ENCODE peak calls at places on chromosomes 11 and 22, in ten cellular contexts. One of them, this sample, is unnamed.

GRCh38 chr11:36622431-36623136 is 24.5 kb upstream of the RAG2 start:
- DNase-seq in T-cell: no peak
- DNase-seq in osteocyte: no peak
- DNase-seq in ACHN: peak
- DNase-seq in amniotic stem cell: no peak
- DNase-seq in astrocyte of the cerebellum: peak
- DNase-seq in Caco-2: no peak
- DNase-seq in left lobe of liver: no peak
- DNase-seq in endothelial cell: no peak
- DNase-seq in AML-193: peak
- DNase-seq in this sample: peak

GRCh38 chr11:105100206-105100605 is 39.4 kb downstream of the CARD18 start:
- DNase-seq in endothelial cell: no peak
- DNase-seq in ACHN: no peak
- DNase-seq in Caco-2: no peak
- DNase-seq in T-cell: no peak
- DNase-seq in osteocyte: no peak
- DNase-seq in astrocyte of the cerebellum: no peak
- DNase-seq in left lobe of liver: no peak
- DNase-seq in amniotic stem cell: no peak
- DNase-seq in AML-193: no peak
- DNase-seq in this sample: no peak

GRCh38 chr22:46087816-46088277 is 62.5 kb upstream of the PPARA start:
- DNase-seq in Caco-2: peak
- DNase-seq in amniotic stem cell: peak
- DNase-seq in AML-193: no peak
- DNase-seq in left lobe of liver: peak
- DNase-seq in astrocyte of the cerebellum: peak
- DNase-seq in ACHN: no peak
- DNase-seq in osteocyte: no peak
- DNase-seq in endothelial cell: no peak
- DNase-seq in T-cell: no peak
- DNase-seq in this sample: no peak

GRCh38 chr11:128669491-128669890 is 24.4 kb upstream of the FLI1 start:
- DNase-seq in osteocyte: no peak
- DNase-seq in T-cell: no peak
- DNase-seq in ACHN: no peak
- DNase-seq in astrocyte of the cerebellum: no peak
- DNase-seq in endothelial cell: no peak
- DNase-seq in Caco-2: no peak
- DNase-seq in left lobe of liver: no peak
- DNase-seq in amniotic stem cell: no peak
- DNase-seq in AML-193: no peak
- DNase-seq in this sample: no peak

GRCh38 chr11:102177974-102178631 is 67.9 kb downstream of the YAP1 start:
- DNase-seq in ACHN: peak
- DNase-seq in amniotic stem cell: peak
- DNase-seq in osteocyte: no peak
- DNase-seq in T-cell: no peak
- DNase-seq in Caco-2: no peak
- DNase-seq in left lobe of liver: no peak
- DNase-seq in endothelial cell: no peak
- DNase-seq in AML-193: peak
- DNase-seq in astrocyte of the cerebellum: peak
- DNase-seq in this sample: peak

GRCh38 chr11:122267602-122268001 is 151.6 kb upstream of the BLID start:
- DNase-seq in osteocyte: no peak
- DNase-seq in amniotic stem cell: peak
- DNase-seq in Caco-2: no peak
- DNase-seq in astrocyte of the cerebellum: peak
- DNase-seq in T-cell: no peak
- DNase-seq in ACHN: no peak
- DNase-seq in AML-193: peak
- DNase-seq in endothelial cell: no peak
- DNase-seq in left lobe of liver: no peak
- DNase-seq in this sample: no peak

GRCh38 chr22:43884600-43885318 is 7.1 kb downstream of the PNPLA5 start:
- DNase-seq in astrocyte of the cerebellum: no peak
- DNase-seq in Caco-2: peak
- DNase-seq in osteocyte: no peak
- DNase-seq in left lobe of liver: peak
- DNase-seq in ACHN: peak
- DNase-seq in endothelial cell: peak
- DNase-seq in amniotic stem cell: peak
- DNase-seq in AML-193: peak
- DNase-seq in T-cell: peak
- DNase-seq in this sample: peak

GRCh38 chr22:20781272-20781990 is 7.5 kb downstream of the SERPIND1 start:
- DNase-seq in T-cell: no peak
- DNase-seq in Caco-2: no peak
- DNase-seq in astrocyte of the cerebellum: no peak
- DNase-seq in AML-193: no peak
- DNase-seq in amniotic stem cell: no peak
- DNase-seq in osteocyte: no peak
- DNase-seq in ACHN: no peak
- DNase-seq in endothelial cell: no peak
- DNase-seq in left lobe of liver: no peak
- DNase-seq in this sample: no peak

GRCh38 chr22:27226666-27227065 is 569.3 kb downstream of the MIAT start:
- DNase-seq in left lobe of liver: no peak
- DNase-seq in osteocyte: no peak
- DNase-seq in endothelial cell: no peak
- DNase-seq in amniotic stem cell: no peak
- DNase-seq in AML-193: no peak
- DNase-seq in T-cell: no peak
- DNase-seq in astrocyte of the cerebellum: no peak
- DNase-seq in ACHN: no peak
- DNase-seq in Caco-2: no peak
- DNase-seq in this sample: no peak

GRCh38 chr11:44404736-44405395 is 94.9 kb upstream of the ALX4 start:
- DNase-seq in AML-193: no peak
- DNase-seq in Caco-2: no peak
- DNase-seq in astrocyte of the cerebellum: no peak
- DNase-seq in ACHN: peak
- DNase-seq in osteocyte: no peak
- DNase-seq in left lobe of liver: no peak
- DNase-seq in amniotic stem cell: no peak
- DNase-seq in endothelial cell: no peak
- DNase-seq in T-cell: no peak
- DNase-seq in this sample: no peak

GRCh38 chr11:115606223-115607220 is 102.3 kb upstream of the CADM1 start:
- DNase-seq in endothelial cell: no peak
- DNase-seq in T-cell: no peak
- DNase-seq in left lobe of liver: peak
- DNase-seq in ACHN: peak
- DNase-seq in AML-193: no peak
- DNase-seq in amniotic stem cell: no peak
- DNase-seq in osteocyte: no peak
- DNase-seq in Caco-2: no peak
- DNase-seq in astrocyte of the cerebellum: peak
- DNase-seq in this sample: no peak

GRCh38 chr22:17369553-17370035 is 334 bp downstream of the CECR2 start:
- DNase-seq in ACHN: peak
- DNase-seq in endothelial cell: peak
- DNase-seq in AML-193: no peak
- DNase-seq in astrocyte of the cerebellum: no peak
- DNase-seq in T-cell: no peak
- DNase-seq in osteocyte: no peak
- DNase-seq in left lobe of liver: peak
- DNase-seq in Caco-2: peak
- DNase-seq in amniotic stem cell: no peak
- DNase-seq in this sample: peak

GRCh38 chr22:21755855-21756284 is 20.3 kb upstream of the YPEL1 start:
- DNase-seq in ACHN: no peak
- DNase-seq in T-cell: no peak
- DNase-seq in Caco-2: no peak
- DNase-seq in AML-193: no peak
- DNase-seq in endothelial cell: no peak
- DNase-seq in astrocyte of the cerebellum: no peak
- DNase-seq in amniotic stem cell: peak
- DNase-seq in osteocyte: no peak
- DNase-seq in left lobe of liver: no peak
- DNase-seq in this sample: no peak

GRCh38 chr11:3022300-3022967 is 30.3 kb upstream of the NAP1L4 start:
- DNase-seq in left lobe of liver: no peak
- DNase-seq in AML-193: peak
- DNase-seq in amniotic stem cell: no peak
- DNase-seq in osteocyte: no peak
- DNase-seq in T-cell: no peak
- DNase-seq in ACHN: no peak
- DNase-seq in Caco-2: no peak
- DNase-seq in astrocyte of the cerebellum: peak
- DNase-seq in endothelial cell: no peak
- DNase-seq in this sample: peak

GRCh38 chr11:33259869-33260268 is 2.7 kb downstream of the HIPK3 start:
- DNase-seq in amniotic stem cell: no peak
- DNase-seq in left lobe of liver: no peak
- DNase-seq in Caco-2: no peak
- DNase-seq in astrocyte of the cerebellum: no peak
- DNase-seq in T-cell: no peak
- DNase-seq in osteocyte: no peak
- DNase-seq in ACHN: no peak
- DNase-seq in AML-193: peak
- DNase-seq in endothelial cell: no peak
- DNase-seq in this sample: no peak

GRCh38 chr11:94650756-94651155 is 83.6 kb downstream of the PIWIL4 start:
- DNase-seq in left lobe of liver: peak
- DNase-seq in Caco-2: no peak
- DNase-seq in ACHN: no peak
- DNase-seq in osteocyte: peak
- DNase-seq in endothelial cell: no peak
- DNase-seq in astrocyte of the cerebellum: no peak
- DNase-seq in AML-193: peak
- DNase-seq in amniotic stem cell: peak
- DNase-seq in T-cell: no peak
- DNase-seq in this sample: peak

GRCh38 chr11:3037041-3037944 is 19.9 kb downstream of the CARS1 start:
- DNase-seq in amniotic stem cell: peak
- DNase-seq in AML-193: peak
- DNase-seq in left lobe of liver: peak
- DNase-seq in endothelial cell: peak
- DNase-seq in ACHN: peak
- DNase-seq in osteocyte: peak
- DNase-seq in Caco-2: peak
- DNase-seq in T-cell: peak
- DNase-seq in astrocyte of the cerebellum: peak
- DNase-seq in this sample: peak

GRCh38 chr11:62535802-62536201 is 10.8 kb downstream of the AHNAK start:
- DNase-seq in ACHN: no peak
- DNase-seq in astrocyte of the cerebellum: no peak
- DNase-seq in Caco-2: no peak
- DNase-seq in endothelial cell: no peak
- DNase-seq in T-cell: no peak
- DNase-seq in left lobe of liver: no peak
- DNase-seq in AML-193: no peak
- DNase-seq in osteocyte: no peak
- DNase-seq in amniotic stem cell: no peak
- DNase-seq in this sample: no peak

GRCh38 chr11:15816270-15816871 is 540.0 kb downstream of the SOX6 start:
- DNase-seq in amniotic stem cell: peak
- DNase-seq in T-cell: no peak
- DNase-seq in endothelial cell: no peak
- DNase-seq in astrocyte of the cerebellum: peak
- DNase-seq in left lobe of liver: no peak
- DNase-seq in osteocyte: peak
- DNase-seq in Caco-2: no peak
- DNase-seq in AML-193: no peak
- DNase-seq in ACHN: no peak
- DNase-seq in this sample: no peak

GRCh38 chr22:44585559-44586121 is 87.6 kb upstream of the RTL6 start:
- DNase-seq in T-cell: no peak
- DNase-seq in osteocyte: no peak
- DNase-seq in amniotic stem cell: no peak
- DNase-seq in endothelial cell: no peak
- DNase-seq in astrocyte of the cerebellum: no peak
- DNase-seq in left lobe of liver: no peak
- DNase-seq in Caco-2: peak
- DNase-seq in AML-193: no peak
- DNase-seq in ACHN: no peak
- DNase-seq in this sample: no peak

GRCh38 chr11:47980907-47981621 is 705 bp downstream of the PTPRJ start:
- DNase-seq in AML-193: no peak
- DNase-seq in astrocyte of the cerebellum: no peak
- DNase-seq in T-cell: no peak
- DNase-seq in ACHN: peak
- DNase-seq in amniotic stem cell: no peak
- DNase-seq in osteocyte: peak
- DNase-seq in left lobe of liver: peak
- DNase-seq in Caco-2: no peak
- DNase-seq in endothelial cell: peak
- DNase-seq in this sample: no peak